ENCODE peak calls at places on chromosomes 5 and 9, in five cellular contexts. Z is LHCN-M2, X is SW 1271, O is WERI-Rb-1, D is mucosa of gallbladder. S is an unnamed sample.

GRCh38 chr9:127944586-127945218 is 7.0 kb upstream of the DPM2 start:
- DNase-seq in Z (no peak), X (no peak), O (no peak), D (no peak), S (no peak)

GRCh38 chr5:38265546-38266179 is 7.3 kb downstream of the EGFLAM start:
- DNase-seq in Z (peak), X (no peak), O (peak), D (peak), S (peak)

GRCh38 chr5:144189800-144190429 is 19.2 kb downstream of the KCTD16 start:
- DNase-seq in Z (peak), X (no peak), O (no peak), D (peak), S (peak)

GRCh38 chr9:35162605-35163315 is 951 bp downstream of the UNC13B start:
- DNase-seq in Z (no peak), X (no peak), O (no peak), D (no peak), S (no peak)

GRCh38 chr9:122228906-122229837 is at the start of gene LHX6:
- DNase-seq in Z (peak), X (no peak), O (peak), D (no peak), S (peak)

GRCh38 chr9:137114613-137115393 is at the start of gene DPP7:
- DNase-seq in Z (peak), X (no peak), O (no peak), D (peak), S (peak)

GRCh38 chr5:90438100-90438499 is 28.5 kb upstream of the CETN3 start:
- DNase-seq in Z (no peak), X (no peak), O (no peak), D (no peak), S (no peak)

GRCh38 chr9:126612329-126612812 is 1.4 kb upstream of the LMX1B start:
- DNase-seq in Z (no peak), X (no peak), O (peak), D (no peak), S (no peak)

GRCh38 chr5:54832846-54833245 is 152.5 kb downstream of the ESM1 start:
- DNase-seq in Z (no peak), X (no peak), O (no peak), D (no peak), S (no peak)

GRCh38 chr5:2549902-2550301 is 201.6 kb downstream of the IRX2 start:
- DNase-seq in Z (no peak), X (no peak), O (no peak), D (no peak), S (no peak)

GRCh38 chr9:119026120-119026519 is 343.1 kb downstream of the BRINP1 start:
- DNase-seq in Z (peak), X (no peak), O (peak), D (peak), S (no peak)

GRCh38 chr9:69647804-69648203 is 24.4 kb downstream of the APBA1 start:
- DNase-seq in Z (no peak), X (no peak), O (no peak), D (no peak), S (no peak)

GRCh38 chr9:5951686-5952211 is 61.1 kb downstream of the MLANA start:
- DNase-seq in Z (peak), X (no peak), O (no peak), D (no peak), S (peak)

GRCh38 chr5:173711466-173711865 is 95.0 kb upstream of the BOD1 start:
- DNase-seq in Z (no peak), X (no peak), O (no peak), D (no peak), S (no peak)

GRCh38 chr5:93891491-93892480 is 150.4 kb upstream of the POU5F2 start:
- DNase-seq in Z (no peak), X (no peak), O (no peak), D (no peak), S (no peak)

GRCh38 chr5:36946101-36946500 is 69.5 kb downstream of the NIPBL start:
- DNase-seq in Z (no peak), X (no peak), O (no peak), D (no peak), S (no peak)

GRCh38 chr5:178069909-178070308 is 43.4 kb upstream of the N4BP3 start:
- DNase-seq in Z (peak), X (no peak), O (peak), D (no peak), S (peak)

GRCh38 chr5:174323878-174324281 is 278.4 kb downstream of the NSG2 start:
- DNase-seq in Z (peak), X (peak), O (peak), D (no peak), S (peak)

GRCh38 chr5:76290321-76290757 is 112.7 kb upstream of the IQGAP2 start:
- DNase-seq in Z (no peak), X (no peak), O (no peak), D (no peak), S (no peak)

GRCh38 chr5:4366628-4367027 is 771.0 kb downstream of the IRX1 start:
- DNase-seq in Z (no peak), X (no peak), O (no peak), D (no peak), S (no peak)

GRCh38 chr9:113583511-113584470 is 120.3 kb downstream of the RGS3 start:
- DNase-seq in Z (no peak), X (no peak), O (no peak), D (no peak), S (no peak)

GRCh38 chr5:13350754-13351153 is 593.7 kb downstream of the DNAH5 start:
- DNase-seq in Z (peak), X (no peak), O (no peak), D (no peak), S (peak)

GRCh38 chr5:376951-377325 is 55.4 kb downstream of the AHRR start:
- DNase-seq in Z (no peak), X (no peak), O (no peak), D (no peak), S (no peak)

GRCh38 chr5:143734381-143734780 is 77.6 kb upstream of the HMHB1 start:
- DNase-seq in Z (no peak), X (no peak), O (no peak), D (no peak), S (no peak)

GRCh38 chr9:19050637-19051591 is 1.7 kb downstream of the RRAGA start:
- DNase-seq in Z (peak), X (no peak), O (no peak), D (no peak), S (no peak)

GRCh38 chr5:75277463-75277862 is 40.8 kb upstream of the ANKRD31 start:
- DNase-seq in Z (no peak), X (no peak), O (no peak), D (no peak), S (no peak)

GRCh38 chr5:135426102-135427082 is 20.8 kb downstream of the DCANP1 start:
- DNase-seq in Z (peak), X (peak), O (peak), D (no peak), S (peak)

GRCh38 chr5:141507387-141508091 is 18.7 kb downstream of the PCDHGC5 start:
- DNase-seq in Z (peak), X (no peak), O (no peak), D (no peak), S (peak)

GRCh38 chr5:76602094-76602726 is 21.0 kb downstream of the F2RL2 start:
- DNase-seq in Z (peak), X (no peak), O (no peak), D (no peak), S (peak)

GRCh38 chr5:110414360-110414759 is 312.1 kb downstream of the TMEM232 start:
- DNase-seq in Z (peak), X (no peak), O (no peak), D (no peak), S (peak)

GRCh38 chr5:57842376-57843015 is 359.9 kb upstream of the ACTBL2 start:
- DNase-seq in Z (peak), X (no peak), O (no peak), D (no peak), S (no peak)

GRCh38 chr9:126722922-126723806 is 81.7 kb upstream of the ZBTB43 start:
- DNase-seq in Z (no peak), X (peak), O (peak), D (peak), S (no peak)

S was measured in HCEC 1CT.